ENCODE peak calls at places on chromosomes 12 and 14, in nine cellular contexts. Q, C, N, W, L, X, E, K and G are unnamed samples.

GRCh38 chr12:123449103-123449736 is 8.7 kb upstream of the SNRNP35 start:
- DNase-seq in E (no peak), W (no peak), X (no peak), C (no peak), N (no peak), L (no peak), Q (no peak), K (no peak), G (no peak)

GRCh38 chr12:94701711-94702110 is 51.4 kb upstream of the TMCC3 start:
- DNase-seq in W (no peak), L (no peak), N (no peak), E (no peak), K (no peak), X (no peak), C (no peak), Q (no peak), G (no peak)

GRCh38 chr14:70888151-70888499 is 19.1 kb upstream of the PCNX1 start:
- DNase-seq in E (no peak), W (no peak), X (no peak), L (no peak), Q (no peak), C (no peak), N (no peak), K (no peak), G (no peak)

GRCh38 chr12:24135158-24135850 is 185.8 kb upstream of the SOX5 start:
- DNase-seq in Q (no peak), X (no peak), W (no peak), E (no peak), N (peak), L (no peak), K (peak), C (no peak), G (no peak)

GRCh38 chr14:22478247-22478646 is 110.8 kb downstream of the DAD1 start:
- DNase-seq in E (no peak), L (no peak), Q (no peak), N (no peak), K (no peak), X (no peak), C (no peak), W (no peak), G (no peak)

GRCh38 chr12:85874064-85874463 is at the start of gene NTS:
- DNase-seq in E (no peak), C (no peak), Q (no peak), L (no peak), W (no peak), X (no peak), K (no peak), N (no peak), G (no peak)

GRCh38 chr14:33435911-33436310 is 497.2 kb downstream of the NPAS3 start:
- DNase-seq in K (peak), X (no peak), E (peak), C (no peak), N (peak), Q (no peak), L (no peak), W (no peak), G (peak)

GRCh38 chr14:90140298-90140955 is 78.6 kb downstream of the KCNK13 start:
- DNase-seq in L (no peak), Q (no peak), W (no peak), X (no peak), N (peak), K (peak), C (no peak), E (peak), G (no peak)

GRCh38 chr12:75130811-75131210 is 78.8 kb downstream of the KCNC2 start:
- DNase-seq in N (no peak), E (no peak), W (no peak), K (no peak), Q (no peak), L (no peak), C (no peak), X (no peak), G (no peak)

GRCh38 chr12:122891661-122892525 is 4.0 kb downstream of the VPS37B start:
- DNase-seq in N (peak), E (peak), C (no peak), L (no peak), W (no peak), X (no peak), K (peak), Q (no peak), G (peak)

GRCh38 chr12:43676183-43676813 is 82.3 kb downstream of the PUS7L start:
- DNase-seq in X (no peak), N (no peak), K (no peak), L (no peak), Q (no peak), C (no peak), W (peak), E (no peak), G (no peak)

GRCh38 chr12:19992311-19992710 is 376.0 kb upstream of the PDE3A start:
- DNase-seq in Q (no peak), K (no peak), N (no peak), W (no peak), X (no peak), C (no peak), E (no peak), L (no peak), G (no peak)

GRCh38 chr12:80580254-80580653 is 127.2 kb upstream of the MYF6 start:
- DNase-seq in Q (no peak), N (peak), L (no peak), X (no peak), C (no peak), W (no peak), K (peak), E (peak), G (peak)

GRCh38 chr12:19846561-19846960 is 407.3 kb downstream of the AEBP2 start:
- DNase-seq in L (no peak), C (no peak), W (no peak), Q (no peak), K (peak), E (peak), N (peak), X (no peak), G (no peak)

GRCh38 chr14:81819910-81820309 is 286.3 kb upstream of the SEL1L start:
- DNase-seq in N (no peak), Q (no peak), X (no peak), E (no peak), W (no peak), L (no peak), C (no peak), K (no peak), G (no peak)

GRCh38 chr12:71449373-71450070 is 9.9 kb downstream of the LGR5 start:
- DNase-seq in X (no peak), C (no peak), E (no peak), N (no peak), K (no peak), W (no peak), Q (no peak), L (no peak), G (no peak)

GRCh38 chr14:60095781-60096450 is 4.2 kb downstream of the PCNX4 start:
- DNase-seq in K (peak), N (peak), Q (no peak), E (peak), L (no peak), W (no peak), C (no peak), X (no peak), G (no peak)

GRCh38 chr12:82279597-82279996 is 78.6 kb downstream of the CCDC59 start:
- DNase-seq in L (no peak), W (no peak), N (no peak), K (no peak), E (no peak), Q (no peak), C (no peak), X (no peak), G (no peak)

GRCh38 chr12:42130670-42131402 is 13.8 kb downstream of the GXYLT1 start:
- DNase-seq in E (peak), N (peak), W (no peak), X (no peak), K (peak), Q (no peak), L (no peak), C (no peak), G (no peak)

GRCh38 chr12:78085562-78086182 is 255.0 kb downstream of the NAV3 start:
- DNase-seq in Q (no peak), C (no peak), N (peak), L (no peak), E (no peak), W (no peak), K (peak), X (no peak), G (no peak)

GRCh38 chr12:31020385-31021166 is 53.1 kb upstream of the DDX11 start:
- DNase-seq in C (no peak), W (no peak), L (no peak), K (no peak), Q (no peak), X (no peak), E (no peak), N (no peak), G (no peak)

GRCh38 chr12:80195143-80195726 is 95.9 kb downstream of the OTOGL start:
- DNase-seq in C (no peak), E (peak), W (peak), L (peak), X (no peak), N (peak), K (peak), Q (no peak), G (peak)

GRCh38 chr12:2414810-2415567 is 362.2 kb downstream of the CACNA1C start:
- DNase-seq in L (no peak), Q (no peak), X (no peak), W (no peak), E (no peak), C (no peak), N (no peak), K (no peak), G (no peak)

GRCh38 chr12:56922032-56922431 is 12.2 kb downstream of the SDR9C7 start:
- DNase-seq in Q (no peak), X (no peak), E (no peak), C (no peak), N (no peak), L (no peak), W (no peak), K (no peak), G (no peak)

GRCh38 chr14:95495538-95496025 is 20.9 kb downstream of the SYNE3 start:
- DNase-seq in L (no peak), C (no peak), E (no peak), N (no peak), K (no peak), X (no peak), Q (no peak), W (peak), G (no peak)

GRCh38 chr12:89680409-89680808 is 28.2 kb downstream of the ATP2B1 start:
- DNase-seq in Q (no peak), L (no peak), K (no peak), E (no peak), W (no peak), N (no peak), C (no peak), X (no peak), G (no peak)

GRCh38 chr12:76123301-76124212 is 39.1 kb upstream of the NAP1L1 start:
- DNase-seq in Q (no peak), N (peak), W (no peak), K (peak), X (no peak), L (no peak), E (no peak), C (no peak), G (no peak)

GRCh38 chr12:26713885-26714383 is 119.1 kb downstream of the ITPR2 start:
- DNase-seq in X (no peak), L (no peak), W (peak), E (no peak), Q (no peak), K (no peak), N (no peak), C (no peak), G (no peak)

GRCh38 chr14:72518809-72519377 is 375.0 kb downstream of the DPF3 start:
- DNase-seq in C (no peak), X (no peak), N (peak), L (no peak), W (peak), Q (no peak), K (peak), E (no peak), G (no peak)

GRCh38 chr14:31902002-31902401 is 175.1 kb upstream of the ARHGAP5 start:
- DNase-seq in L (no peak), X (peak), K (no peak), E (no peak), Q (no peak), C (no peak), N (no peak), W (no peak), G (no peak)

GRCh38 chr12:98741229-98741614 is 96.1 kb downstream of the APAF1 start:
- DNase-seq in N (peak), E (no peak), X (no peak), K (no peak), Q (no peak), L (no peak), C (no peak), W (no peak), G (no peak)

GRCh38 chr12:66964629-66965028 is 285.8 kb upstream of the GRIP1 start:
- DNase-seq in C (no peak), Q (no peak), E (peak), L (no peak), X (no peak), W (peak), N (peak), K (peak), G (no peak)

GRCh38 chr14:74799765-74800164 is 36.6 kb downstream of the YLPM1 start:
- DNase-seq in W (no peak), K (no peak), L (no peak), E (no peak), N (no peak), C (no peak), X (no peak), Q (no peak), G (no peak)

GRCh38 chr14:68955164-68955921 is 23.8 kb downstream of the ACTN1 start:
- DNase-seq in X (no peak), C (no peak), L (no peak), N (peak), Q (no peak), E (no peak), K (no peak), W (no peak), G (no peak)

GRCh38 chr12:88955541-88955940 is 375.3 kb upstream of the KITLG start:
- DNase-seq in C (no peak), E (no peak), N (no peak), K (no peak), Q (no peak), L (no peak), X (no peak), W (no peak), G (no peak)

GRCh38 chr12:57248934-57249742 is 1.8 kb downstream of the STAC3 start:
- DNase-seq in W (no peak), C (no peak), K (no peak), E (no peak), L (no peak), Q (no peak), N (no peak), X (no peak), G (no peak)

GRCh38 chr12:7403466-7403865 is 40.5 kb downstream of the CD163L1 start:
- DNase-seq in W (no peak), K (no peak), E (peak), X (no peak), C (no peak), Q (no peak), N (no peak), L (no peak), G (no peak)

GRCh38 chr12:64699504-64700115 is 59.6 kb downstream of the GNS start:
- DNase-seq in Q (no peak), W (no peak), K (no peak), L (no peak), E (no peak), X (no peak), C (no peak), N (no peak), G (no peak)

GRCh38 chr14:77264466-77265186 is 6.4 kb downstream of the NGB start:
- DNase-seq in X (no peak), W (no peak), K (no peak), E (no peak), L (no peak), C (no peak), N (no peak), Q (no peak), G (no peak)

GRCh38 chr14:100714205-100714781 is 12.4 kb upstream of the DLK1 start:
- DNase-seq in N (no peak), C (no peak), K (no peak), W (peak), L (no peak), X (no peak), E (no peak), Q (no peak), G (no peak)

GRCh38 chr12:130818381-130819247 is 20.4 kb downstream of the STX2 start:
- DNase-seq in W (peak), C (no peak), K (no peak), X (no peak), L (peak), N (peak), E (no peak), Q (no peak), G (no peak)
- TF ChIP-seq CTCF in W (peak), C (peak), K (peak), X (peak), L (peak), N (peak), E (peak), Q (peak), G (peak)

GRCh38 chr12:50220357-50221061 is 53.3 kb upstream of the CERS5 start:
- DNase-seq in E (peak), K (peak), C (no peak), N (peak), X (peak), W (peak), Q (no peak), L (no peak), G (peak)
- H3K4me3 ChIP-seq in E (peak), K (peak), C (peak), N (peak), X (peak), W (peak), Q (peak), L (peak), G (peak)

DNA sequence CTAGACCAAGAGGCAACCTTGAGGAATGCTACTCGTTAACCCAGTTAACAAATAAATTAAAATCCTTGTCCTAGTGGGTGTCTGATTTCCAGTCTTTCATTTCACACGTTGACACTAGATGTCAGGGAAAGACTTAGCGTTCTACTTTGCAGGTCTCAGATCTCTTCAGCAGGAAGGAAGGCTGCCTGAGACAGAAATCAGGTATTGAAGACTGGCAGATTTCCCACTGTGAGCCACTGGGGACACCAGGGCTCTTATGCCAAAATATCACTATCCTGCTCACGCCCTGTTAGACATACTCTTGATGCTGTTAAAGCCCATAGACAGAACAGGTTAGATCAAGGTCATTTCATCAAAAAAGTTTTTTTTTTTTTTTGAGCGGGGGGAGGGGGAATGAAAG is 33.0 kb downstream of the EMP1 start:
- DNase-seq in K (no peak), X (no peak), L (no peak), E (no peak), N (no peak), C (no peak), W (no peak), Q (no peak), G (no peak)
- TF ChIP-seq CTCF in K (no peak), X (no peak), L (no peak), E (no peak), N (no peak), C (no peak), W (no peak), Q (no peak), G (no peak)

DNA sequence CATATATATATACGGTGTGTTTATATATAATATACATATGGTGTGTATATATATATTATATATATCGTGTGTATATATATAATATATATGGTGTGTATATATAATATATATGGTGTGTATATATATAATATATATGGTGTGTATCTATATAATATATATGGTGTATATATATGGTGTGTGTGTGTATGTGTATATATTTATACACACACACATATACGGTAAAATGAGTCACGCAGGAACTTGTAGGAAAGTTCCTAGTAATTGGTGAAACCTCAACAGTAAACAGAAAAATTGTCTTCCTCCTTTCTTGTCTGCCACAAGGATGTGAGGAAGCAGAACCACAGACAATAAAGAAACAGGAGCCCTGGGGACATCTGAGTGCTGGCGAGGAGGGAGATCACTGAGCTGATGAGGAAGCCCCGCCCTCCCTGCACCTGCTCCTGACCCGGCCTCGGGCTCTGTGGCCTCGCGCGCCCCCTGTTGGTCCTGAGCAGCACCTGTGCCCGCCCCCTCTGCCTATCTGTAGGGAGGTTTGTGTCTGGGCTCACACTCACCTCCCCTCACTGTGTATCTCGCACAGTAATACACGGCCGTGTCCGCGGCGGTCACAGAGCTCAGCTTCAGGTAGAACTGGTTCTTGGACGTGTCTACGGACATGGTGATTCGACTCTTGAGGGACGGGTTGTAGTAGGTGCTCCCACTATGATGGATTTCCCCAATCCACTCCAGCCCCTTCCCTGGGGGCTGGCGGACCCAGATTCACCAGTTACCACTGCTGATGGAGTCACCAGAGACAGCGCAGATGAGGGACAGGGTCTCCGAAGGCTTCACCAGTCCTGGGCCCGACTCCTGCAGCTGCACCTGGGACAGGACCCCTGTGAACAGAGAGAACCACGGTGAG is 1079.4 kb downstream of the TMEM121 start:
- DNase-seq in X (no peak), Q (peak), N (no peak), L (no peak), E (no peak), C (no peak), W (peak), K (no peak), G (no peak)
- H3K4me3 ChIP-seq in X (no peak), Q (no peak), N (no peak), L (no peak), E (no peak), C (no peak), W (no peak), K (no peak), G (no peak)

DNA sequence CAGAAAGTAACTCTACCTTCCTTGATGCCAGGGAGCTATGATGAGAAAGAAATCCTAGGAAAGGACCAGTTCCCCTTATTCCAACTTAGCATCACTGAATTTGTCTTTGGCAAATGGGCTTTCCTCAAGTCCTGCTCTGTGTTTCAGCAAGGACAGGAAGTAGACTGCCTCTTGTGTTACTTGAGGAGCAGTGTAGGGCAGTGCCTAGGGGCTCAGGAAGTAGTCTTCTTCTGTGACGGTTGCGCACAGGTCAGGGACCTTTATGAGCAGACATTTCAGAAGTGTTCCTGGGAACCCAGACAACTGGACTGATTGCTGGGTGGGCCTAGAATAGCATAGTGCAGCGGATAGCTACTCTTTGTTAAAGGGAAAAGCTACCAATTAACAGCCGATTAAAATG is 2.7 kb downstream of the LGALS3 start:
- DNase-seq in X (no peak), K (no peak), Q (no peak), E (no peak), C (no peak), N (no peak), W (peak), L (no peak), G (no peak)
- TF ChIP-seq CTCF in X (peak), K (no peak), Q (no peak), E (peak), C (no peak), N (peak), W (no peak), L (peak), G (no peak)

DNA sequence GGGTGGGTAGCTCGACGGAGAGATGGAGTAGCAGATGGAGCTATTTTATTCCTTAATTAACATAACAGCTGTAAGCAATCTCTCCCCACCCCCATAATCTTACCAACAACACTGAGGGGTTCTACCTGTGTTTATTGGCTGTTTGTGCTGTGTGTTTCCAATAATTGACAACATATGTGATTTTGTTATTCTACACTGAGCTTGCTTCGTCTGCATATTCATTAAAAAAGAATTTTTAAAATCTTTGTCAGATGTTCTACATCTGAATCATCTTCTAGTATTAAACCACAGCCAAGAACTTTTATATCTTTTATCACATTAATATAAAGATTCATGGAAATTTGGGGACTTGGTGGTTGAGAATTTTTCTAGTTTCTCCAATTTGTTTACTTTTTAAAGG is 206.6 kb downstream of the PELI2 start:
- DNase-seq in Q (no peak), C (no peak), N (peak), W (no peak), K (peak), X (no peak), L (no peak), E (no peak), G (no peak)
- H3K4me3 ChIP-seq in Q (no peak), C (no peak), N (no peak), W (no peak), K (no peak), X (no peak), L (no peak), E (no peak), G (no peak)

GRCh38 chr14:57823015-57823660 is 42.8 kb downstream of the SLC35F4 start:
- DNase-seq in K (no peak), Q (no peak), C (no peak), L (no peak), N (no peak), X (no peak), E (no peak), W (no peak), G (no peak)
- TF ChIP-seq CTCF in K (no peak), Q (no peak), C (no peak), L (no peak), N (no peak), X (no peak), E (no peak), W (no peak), G (no peak)